ENCODE peak calls at places on chromosomes 13 and 19, in nine cellular contexts. T is heart right ventricle, J is cardiac fibroblast, E is heart left ventricle, M is tibial nerve, R is GM12865, P is fibroblast of pulmonary artery, I is fibroblast of mammary gland, A is lower lobe of right lung. C is an unnamed sample.

GRCh38 chr13:31044658-31045620 is 112.5 kb downstream of the TEX26 start:
- DNase-seq in T (no peak), J (no peak), E (no peak), M (no peak), R (peak), P (no peak), I (no peak), A (no peak), C (peak)

GRCh38 chr19:53942001-53942786 is 20.5 kb upstream of the CACNG8 start:
- DNase-seq in T (no peak), J (peak), E (no peak), M (no peak), R (no peak), P (peak), I (peak), A (no peak), C (no peak)

GRCh38 chr13:113904411-113904810 is 40.5 kb upstream of the GAS6 start:
- DNase-seq in T (peak), J (peak), E (peak), M (peak), R (peak), P (peak), I (peak), A (no peak), C (peak)

GRCh38 chr13:41019578-41020347 is 647 bp upstream of the ELF1 start:
- DNase-seq in T (no peak), J (no peak), E (no peak), M (no peak), R (no peak), P (no peak), I (no peak), A (no peak), C (no peak)

GRCh38 chr19:15640294-15640903 is at the start of gene CYP4F3:
- DNase-seq in T (peak), J (no peak), E (peak), M (peak), R (no peak), P (no peak), I (no peak), A (peak), C (peak)

GRCh38 chr19:15378529-15379082 is 981 bp downstream of the AKAP8 start:
- DNase-seq in T (no peak), J (peak), E (no peak), M (peak), R (peak), P (peak), I (peak), A (peak), C (peak)

GRCh38 chr13:98556968-98557591 is 19.8 kb downstream of the STK24 start:
- DNase-seq in T (no peak), J (no peak), E (no peak), M (no peak), R (no peak), P (no peak), I (no peak), A (no peak), C (peak)

GRCh38 chr19:31214086-31214485 is 135.2 kb downstream of the TSHZ3 start:
- DNase-seq in T (peak), J (peak), E (peak), M (peak), R (no peak), P (peak), I (peak), A (peak), C (peak)

GRCh38 chr13:100209857-100210580 is 121.1 kb downstream of the PCCA start:
- DNase-seq in T (no peak), J (peak), E (no peak), M (no peak), R (no peak), P (peak), I (peak), A (no peak), C (peak)

GRCh38 chr13:32047088-32047487 is 15.5 kb downstream of the FRY start:
- DNase-seq in T (no peak), J (no peak), E (no peak), M (no peak), R (no peak), P (no peak), I (no peak), A (no peak), C (no peak)

GRCh38 chr19:10238172-10238783 is 7.1 kb upstream of the S1PR2 start:
- DNase-seq in T (peak), J (peak), E (peak), M (no peak), R (peak), P (peak), I (peak), A (peak), C (peak)

GRCh38 chr19:29775575-29775900 is 36.3 kb upstream of the CCNE1 start:
- DNase-seq in T (no peak), J (no peak), E (no peak), M (no peak), R (no peak), P (no peak), I (no peak), A (no peak), C (no peak)

GRCh38 chr19:42303101-42303464 is 659 bp upstream of the PAFAH1B3 start:
- DNase-seq in T (no peak), J (no peak), E (no peak), M (no peak), R (no peak), P (no peak), I (no peak), A (no peak), C (no peak)
- H3K4me3 ChIP-seq in T (no peak), J (no peak), E (no peak), M (peak), R (peak), P (peak), I (no peak), A (peak), C (peak)

DNA sequence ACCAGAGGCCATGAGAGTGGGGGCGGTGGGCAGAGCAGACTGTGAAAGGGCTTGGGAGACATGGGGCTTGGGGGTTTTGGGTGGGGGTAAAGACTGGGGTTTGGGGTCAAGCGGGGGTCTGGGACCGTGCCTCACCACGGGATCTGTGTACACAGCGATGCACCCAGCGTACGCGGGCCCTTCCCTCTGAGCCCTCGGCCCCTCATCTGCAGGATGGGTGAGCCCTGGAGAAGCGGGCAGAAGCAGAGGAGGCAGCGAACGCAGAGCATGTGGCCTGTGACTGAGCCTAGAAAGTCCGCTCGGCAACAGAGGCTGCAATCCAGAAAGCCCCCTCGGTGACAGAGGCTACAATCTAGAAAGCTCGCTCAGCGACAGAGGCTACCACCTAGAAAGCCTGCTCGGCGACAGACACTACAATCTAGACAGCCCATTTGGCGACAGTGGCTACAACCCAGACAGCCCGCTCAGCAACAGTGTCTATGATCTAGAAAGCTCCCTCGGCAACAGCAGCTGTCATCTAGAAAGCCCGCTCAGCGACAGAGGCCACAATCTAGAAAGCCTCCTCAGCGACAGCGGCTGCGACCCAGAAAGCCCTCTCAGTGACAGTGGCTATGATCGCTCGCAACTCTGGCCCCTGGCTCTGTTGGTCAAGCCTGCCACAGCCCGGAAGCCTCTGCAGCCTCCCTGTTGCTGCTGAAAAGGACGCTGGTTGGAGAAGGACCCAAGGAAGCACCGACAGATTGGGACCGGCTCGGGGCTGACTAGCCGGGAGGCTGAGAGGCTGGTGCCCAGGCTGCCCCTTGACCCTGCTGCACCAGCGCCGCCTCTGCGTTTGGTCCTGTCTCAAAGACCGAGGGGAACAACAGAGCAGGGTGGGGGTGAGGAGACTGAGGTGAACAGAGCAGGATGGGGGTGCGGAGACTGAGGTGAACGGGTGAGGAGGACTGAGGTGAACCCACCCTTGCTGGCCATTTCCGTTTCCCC is 68.6 kb downstream of the SPACA7 start:
- DNase-seq in T (no peak), J (no peak), E (no peak), M (no peak), R (no peak), P (no peak), I (no peak), A (no peak), C (no peak)
- TF ChIP-seq CTCF in T (no peak), J (no peak), E (no peak), M (no peak), R (no peak), P (no peak), I (no peak), A (no peak), C (no peak)

GRCh38 chr13:48411281-48412099 is 1.4 kb downstream of the LPAR6 start:
- DNase-seq in T (no peak), J (peak), E (peak), M (no peak), R (no peak), P (no peak), I (peak), A (no peak), C (no peak)
- H3K4me3 ChIP-seq in T (peak), J (peak), E (peak), M (peak), R (no peak), P (peak), I (peak), A (peak), C (peak)

GRCh38 chr19:46783670-46784069 is 4.7 kb downstream of the SLC1A5 start:
- DNase-seq in T (no peak), J (no peak), E (no peak), M (no peak), R (no peak), P (no peak), I (no peak), A (no peak), C (no peak)

GRCh38 chr19:46785054-46785979 is 3.1 kb downstream of the SLC1A5 start:
- DNase-seq in T (no peak), J (peak), E (no peak), M (no peak), R (peak), P (no peak), I (peak), A (no peak), C (peak)

GRCh38 chr19:46785980-46786235 is 2.5 kb downstream of the SLC1A5 start:
- DNase-seq in T (no peak), J (no peak), E (no peak), M (no peak), R (no peak), P (no peak), I (no peak), A (no peak), C (no peak)

GRCh38 chr19:46782355-46783019 is 5.9 kb downstream of the SLC1A5 start:
- DNase-seq in T (no peak), J (no peak), E (no peak), M (no peak), R (no peak), P (no peak), I (no peak), A (no peak), C (no peak)

GRCh38 chr19:46784262-46785053 is 3.9 kb downstream of the SLC1A5 start:
- DNase-seq in T (peak), J (peak), E (peak), M (peak), R (peak), P (peak), I (peak), A (peak), C (peak)
- TF ChIP-seq CTCF in T (no peak), J (peak), E (peak), M (peak), R (peak), P (peak), I (peak), A (peak), C (peak)

GRCh38 chr19:7868671-7869452 is 5.3 kb downstream of the PRR36 start:
- DNase-seq in T (peak), J (peak), E (peak), M (peak), R (peak), P (peak), I (peak), A (peak), C (peak)
- H3K4me3 ChIP-seq in T (peak), J (peak), E (peak), M (peak), R (peak), P (peak), I (no peak), A (peak), C (peak)

DNA sequence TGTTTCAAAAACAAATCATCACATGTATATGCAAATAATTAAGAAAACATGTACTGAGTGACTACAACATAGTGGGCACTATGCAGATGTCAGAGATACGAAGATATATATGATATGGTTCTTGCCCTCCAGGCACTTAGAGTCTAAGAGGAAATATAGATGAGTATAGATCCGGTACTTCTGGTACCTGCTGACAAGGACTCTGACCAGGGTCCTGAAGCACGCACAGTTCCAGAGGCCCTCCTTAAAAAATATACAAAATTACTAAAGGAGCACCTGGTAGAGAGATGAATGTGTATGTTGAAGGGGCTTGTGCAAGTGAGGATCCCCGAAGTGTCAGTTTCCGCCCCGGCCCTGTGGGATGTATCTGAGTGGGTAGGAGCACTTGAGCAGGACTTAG is 31.3 kb downstream of the MTUS2 start:
- DNase-seq in T (no peak), J (no peak), E (no peak), M (no peak), R (no peak), P (no peak), I (no peak), A (no peak), C (no peak)
- TF ChIP-seq CTCF in T (no peak), J (no peak), E (no peak), M (no peak), R (no peak), P (no peak), I (no peak), A (no peak), C (no peak)

C was measured in epithelial cell of esophagus.